ENCODE peak calls at places on chromosomes 2 and 18, in four cellular contexts. R is aorta, X is GM12865, Y is posterior cingulate gyrus. L is an unnamed sample.

GRCh38 chr2:20140321-20141055 is 84.4 kb downstream of the SDC1 start:
- DNase-seq in R (no peak), X (no peak), Y (no peak), L (no peak)

GRCh38 chr2:19614066-19614465 is 255.6 kb upstream of the OSR1 start:
- DNase-seq in R (no peak), X (no peak), Y (no peak), L (no peak)

GRCh38 chr2:200625958-200626363 is 40.1 kb downstream of the AOX1 start:
- DNase-seq in R (no peak), X (no peak), Y (no peak), L (no peak)

GRCh38 chr2:19355931-19356544 is 2.4 kb downstream of the OSR1 start:
- DNase-seq in R (no peak), X (no peak), Y (no peak), L (no peak)

GRCh38 chr18:3380384-3380961 is 69.5 kb upstream of the TGIF1 start:
- DNase-seq in R (no peak), X (no peak), Y (no peak), L (no peak)

GRCh38 chr18:5296706-5297320 is 1.3 kb upstream of the ZBTB14 start:
- DNase-seq in R (peak), X (peak), Y (peak), L (peak)

GRCh38 chr2:27379840-27380625 is 501 bp downstream of the ZNF513 start:
- DNase-seq in R (peak), X (peak), Y (peak), L (peak)

GRCh38 chr2:133458280-133458679 is 110.0 kb downstream of the NCKAP5 start:
- DNase-seq in R (no peak), X (no peak), Y (no peak), L (no peak)

GRCh38 chr2:134736167-134736885 is 17.5 kb upstream of the TMEM163 start:
- DNase-seq in R (no peak), X (no peak), Y (no peak), L (no peak)

GRCh38 chr2:85255456-85255812 is 72.4 kb downstream of the TGOLN2 start:
- DNase-seq in R (no peak), X (no peak), Y (no peak), L (no peak)

GRCh38 chr2:79993144-79993543 is 311.4 kb downstream of the LRRTM1 start:
- DNase-seq in R (no peak), X (no peak), Y (no peak), L (no peak)

GRCh38 chr18:13245481-13246000 is 27.0 kb downstream of the LDLRAD4 start:
- DNase-seq in R (no peak), X (no peak), Y (no peak), L (no peak)

GRCh38 chr2:215841175-215841816 is 172.1 kb downstream of the MREG start:
- DNase-seq in R (no peak), X (no peak), Y (no peak), L (no peak)

GRCh38 chr2:12821656-12822055 is 104.9 kb downstream of the TRIB2 start:
- DNase-seq in R (no peak), X (no peak), Y (no peak), L (no peak)

GRCh38 chr2:195779491-195779890 is 122.5 kb downstream of the SLC39A10 start:
- DNase-seq in R (no peak), X (no peak), Y (no peak), L (no peak)

GRCh38 chr18:38951633-38952032 is 1386.0 kb upstream of the CELF4 start:
- DNase-seq in R (no peak), X (no peak), Y (no peak), L (no peak)

GRCh38 chr2:128752691-128753263 is 434.1 kb upstream of the HS6ST1 start:
- DNase-seq in R (no peak), X (peak), Y (no peak), L (no peak)

GRCh38 chr2:128310761-128311160 is 7.9 kb downstream of the HS6ST1 start:
- DNase-seq in R (no peak), X (no peak), Y (peak), L (peak)

GRCh38 chr2:20561703-20562454 is 89.0 kb downstream of the HS1BP3 start:
- DNase-seq in R (no peak), X (no peak), Y (no peak), L (no peak)

GRCh38 chr2:67268806-67269205 is 128.3 kb upstream of the ETAA1 start:
- DNase-seq in R (no peak), X (no peak), Y (no peak), L (no peak)

GRCh38 chr2:164595031-164595430 is 26.3 kb downstream of the GRB14 start:
- DNase-seq in R (no peak), X (no peak), Y (no peak), L (no peak)

GRCh38 chr18:12278153-12278764 is 24.1 kb downstream of the CIDEA start:
- DNase-seq in R (no peak), X (peak), Y (no peak), L (no peak)

GRCh38 chr2:101983486-101983885 is 8.3 kb upstream of the IL1R2 start:
- DNase-seq in R (no peak), X (no peak), Y (no peak), L (no peak)

GRCh38 chr2:70391988-70392387 is 90.1 kb upstream of the FAM136A start:
- DNase-seq in R (no peak), X (no peak), Y (no peak), L (no peak)

L was measured in adrenal gland.